ENCODE peak calls at places on chromosomes 2 and 18, in six cellular contexts. Q, U, J, E, B and H are unnamed samples.

GRCh38 chr18:22203035-22203434 is 33.6 kb downstream of the GATA6 start:
- DNase-seq in Q (no peak), U (no peak), J (no peak), E (no peak), B (no peak), H (no peak)

GRCh38 chr2:207194028-207194427 is 28.3 kb upstream of the KLF7 start:
- DNase-seq in Q (no peak), U (no peak), J (no peak), E (no peak), B (no peak), H (no peak)

GRCh38 chr2:174606336-174606735 is 8.7 kb upstream of the WIPF1 start:
- DNase-seq in Q (no peak), U (no peak), J (peak; percentile 56), E (no peak), B (peak; percentile 36), H (no peak)

GRCh38 chr18:23617412-23618009 is 31.2 kb upstream of the NPC1 start:
- DNase-seq in Q (no peak), U (no peak), J (no peak), E (no peak), B (no peak), H (no peak)

GRCh38 chr2:239167766-239168444 is 232.9 kb downstream of the HDAC4 start:
- DNase-seq in Q (no peak), U (no peak), J (no peak), E (peak; percentile 6), B (peak; percentile 13), H (peak; percentile 4)

GRCh38 chr2:44290271-44290670 is 15.0 kb downstream of the SLC3A1 start:
- DNase-seq in Q (no peak), U (no peak), J (peak; percentile 73), E (no peak), B (no peak), H (no peak)

GRCh38 chr18:6650063-6650462 is 79.5 kb upstream of the ARHGAP28 start:
- DNase-seq in Q (no peak), U (no peak), J (no peak), E (no peak), B (no peak), H (no peak)

GRCh38 chr2:72138011-72138881 is 9.4 kb downstream of the CYP26B1 start:
- DNase-seq in Q (no peak), U (no peak), J (peak; percentile 33), E (peak; percentile 53), B (no peak), H (no peak)

GRCh38 chr2:96106991-96107882 is 9.1 kb downstream of the ADRA2B start:
- DNase-seq in Q (no peak), U (no peak), J (no peak), E (peak; percentile 39), B (no peak), H (no peak)

GRCh38 chr2:240494194-240494793 is 58.8 kb downstream of the GPC1 start:
- DNase-seq in Q (no peak), U (no peak), J (no peak), E (no peak), B (no peak), H (no peak)

GRCh38 chr18:22345733-22346132 is 72.0 kb downstream of the CTAGE1 start:
- DNase-seq in Q (no peak), U (no peak), J (no peak), E (no peak), B (no peak), H (no peak)

GRCh38 chr2:43877782-43878464 is 39.2 kb downstream of the ABCG8 start:
- DNase-seq in Q (peak; percentile 36), U (peak; percentile 56), J (peak; percentile 67), E (peak; percentile 61), B (peak; percentile 51), H (peak; percentile 17)

GRCh38 chr18:21004721-21005120 is 106.9 kb downstream of the ROCK1 start:
- DNase-seq in Q (no peak), U (no peak), J (peak; percentile 93), E (no peak), B (no peak), H (no peak)

GRCh38 chr2:43224571-43225092 is 1.8 kb downstream of the ZFP36L2 start:
- DNase-seq in Q (peak; percentile 43), U (no peak), J (peak; percentile 64), E (peak; percentile 69), B (peak; percentile 50), H (peak; percentile 32)

GRCh38 chr18:12079504-12080237 is 14.0 kb upstream of the ANKRD62 start:
- DNase-seq in Q (peak; percentile 21), U (no peak), J (peak; percentile 80), E (peak; percentile 54), B (no peak), H (no peak)

DNA sequence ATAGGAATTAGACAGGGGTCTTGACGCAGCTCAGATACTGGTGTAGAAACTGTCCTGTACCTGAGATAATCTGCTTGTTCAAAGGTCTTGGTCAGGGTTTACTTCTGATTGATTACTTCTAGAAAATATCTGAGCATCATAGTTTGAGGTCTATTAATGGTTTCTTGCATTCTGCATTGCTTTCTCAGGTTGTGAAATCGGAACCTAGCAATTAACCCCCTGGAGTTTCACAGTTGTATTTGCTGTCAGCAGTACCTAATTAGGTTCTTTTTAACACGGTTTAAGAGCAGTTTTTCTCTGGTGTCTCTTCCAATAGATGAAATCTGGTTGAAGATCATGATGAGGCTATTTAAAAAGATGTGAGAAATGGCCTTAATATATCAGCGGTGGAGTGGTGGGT is 428.6 kb upstream of the SYT4 start:
- DNase-seq in Q (no peak), U (no peak), J (no peak), E (no peak), B (no peak), H (no peak)
- H3K9me3 ChIP-seq in Q (no peaks in the 10 kb centered on the region), U (no peaks in the 10 kb centered on the region), J (no peaks in the 10 kb centered on the region), E (no peaks in the 10 kb centered on the region), B (no peaks in the 10 kb centered on the region), H (no peaks in the 10 kb centered on the region)

DNA sequence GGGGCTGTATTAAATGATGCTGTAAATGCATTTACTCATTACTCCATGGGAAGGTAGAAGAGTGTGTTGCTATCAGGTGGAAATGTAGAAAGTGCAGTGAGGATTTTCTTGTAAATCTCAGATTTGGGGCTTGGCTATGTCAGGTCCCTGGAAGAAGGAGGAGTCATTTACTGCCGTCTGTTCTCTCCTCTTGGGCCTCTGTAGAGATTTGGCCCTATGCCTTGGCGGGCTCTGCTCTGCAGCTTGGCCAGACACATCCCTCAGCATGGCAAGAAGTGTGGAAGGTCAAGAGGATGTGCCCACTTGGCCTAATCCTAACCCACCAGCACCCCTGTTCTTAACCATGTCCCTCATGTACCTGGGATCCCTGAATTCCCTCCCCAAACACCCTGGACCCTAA is 6.7 kb downstream of the IL1R1 start:
- DNase-seq in Q (no peak), U (no peak), J (no peak), E (no peak), B (no peak), H (no peak)
- H3K9me3 ChIP-seq in Q (no peaks in the 10 kb centered on the region), U (no peaks in the 10 kb centered on the region), J (no peaks in the 10 kb centered on the region), E (peaks cover 4% of the 10 kb centered on the region), B (peaks cover 25% of the 10 kb centered on the region), H (peaks cover 23% of the 10 kb centered on the region)

GRCh38 chr18:78623142-78623541 is 356.5 kb upstream of the SALL3 start:
- DNase-seq in Q (no peak), U (no peak), J (no peak), E (no peak), B (no peak), H (no peak)

GRCh38 chr18:78625446-78625845 is 354.2 kb upstream of the SALL3 start:
- DNase-seq in Q (no peak), U (no peak), J (no peak), E (no peak), B (no peak), H (no peak)

GRCh38 chr18:78627546-78628315 is 351.9 kb upstream of the SALL3 start:
- DNase-seq in Q (no peak), U (no peak), J (no peak), E (no peak), B (no peak), H (no peak)

GRCh38 chr18:78624646-78625279 is 354.9 kb upstream of the SALL3 start:
- DNase-seq in Q (no peak), U (no peak), J (no peak), E (no peak), B (no peak), H (no peak)

DNA sequence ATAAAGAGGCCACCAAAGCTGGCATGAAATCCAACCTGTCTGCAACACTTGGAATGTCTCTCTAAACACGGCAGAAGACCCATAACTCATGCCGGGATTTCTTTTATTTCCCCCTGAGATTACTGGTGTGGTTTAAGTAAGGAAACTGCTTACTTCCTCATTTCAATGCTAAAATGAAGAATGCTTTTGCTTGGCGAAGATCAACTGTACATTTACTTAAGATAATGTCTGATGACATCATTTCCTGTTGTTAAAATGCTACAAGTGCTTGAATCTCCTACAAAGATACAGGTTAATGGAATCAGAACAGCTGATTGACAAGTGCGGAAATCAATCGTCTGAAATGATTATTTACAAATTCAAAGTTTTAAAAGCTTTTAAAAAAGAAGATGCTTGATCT is 353.7 kb upstream of the SALL3 start:
- DNase-seq in Q (no peak), U (no peak), J (no peak), E (no peak), B (no peak), H (no peak)
- H3K9me3 ChIP-seq in Q (no peaks in the 10 kb centered on the region), U (no peaks in the 10 kb centered on the region), J (no peaks in the 10 kb centered on the region), E (peaks cover 2% of the 10 kb centered on the region), B (no peaks in the 10 kb centered on the region), H (no peaks in the 10 kb centered on the region)

DNA sequence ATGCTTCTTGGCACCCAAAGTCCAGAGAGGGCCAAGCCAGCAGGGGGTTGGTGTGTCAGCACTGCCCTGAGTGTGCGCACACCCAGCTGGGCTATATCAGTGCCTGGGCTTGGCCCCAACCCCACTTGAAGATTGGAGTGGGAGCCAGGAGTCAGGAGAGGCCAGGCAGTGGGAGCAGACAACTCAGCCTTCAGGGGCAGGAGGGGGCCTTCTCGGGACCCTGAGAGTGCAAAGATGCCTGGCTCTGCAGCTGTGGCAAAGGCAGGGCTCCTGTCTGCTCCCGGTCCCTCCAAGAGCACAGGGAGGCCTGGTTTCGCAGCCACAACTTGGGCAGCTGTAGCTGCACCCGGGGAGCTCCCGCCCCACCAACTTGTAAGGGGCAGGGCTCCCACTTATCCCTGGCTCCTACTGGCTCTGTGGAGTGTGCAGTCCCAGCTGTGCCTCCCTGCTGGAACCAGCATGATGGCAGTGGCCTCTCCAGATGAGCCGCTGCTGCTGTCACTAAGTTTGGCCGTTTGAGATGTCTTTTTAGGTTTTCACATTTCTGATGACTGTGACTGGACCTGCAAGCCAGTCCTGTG is 148.7 kb upstream of the HS6ST1 start:
- DNase-seq in Q (peak; percentile 71), U (no peak), J (no peak), E (no peak), B (no peak), H (no peak)
- H3K9me3 ChIP-seq in Q (no peaks in the 10 kb centered on the region), U (no peaks in the 10 kb centered on the region), J (no peaks in the 10 kb centered on the region), E (peaks cover 2% of the 10 kb centered on the region), B (peaks cover 13% of the 10 kb centered on the region), H (peaks cover 6% of the 10 kb centered on the region)

GRCh38 chr2:190137561-190137960 is 75.0 kb upstream of the MSTN start:
- DNase-seq in Q (no peak), U (no peak), J (peak; percentile 74), E (no peak), B (no peak), H (no peak)
- H3K9me3 ChIP-seq in Q (no peaks in the 10 kb centered on the region), U (no peaks in the 10 kb centered on the region), J (no peaks in the 10 kb centered on the region), E (no peaks in the 10 kb centered on the region), B (no peaks in the 10 kb centered on the region), H (peaks cover 4% of the 10 kb centered on the region)

GRCh38 chr2:263022-263738 is 652 bp downstream of the SH3YL1 start:
- DNase-seq in Q (no peak), U (peak; percentile 19), J (no peak), E (no peak), B (no peak), H (peak; percentile 15)
- H3K9me3 ChIP-seq in Q (no peaks in the 10 kb centered on the region), U (no peaks in the 10 kb centered on the region), J (no peaks in the 10 kb centered on the region), E (no peaks in the 10 kb centered on the region), B (peaks cover 5% of the 10 kb centered on the region), H (no peaks in the 10 kb centered on the region)